ENCODE peak calls at places on chromosomes 6 and 20, in eight cellular contexts. One of them, this sample, is unnamed.

GRCh38 chr6:144678844-144679243 is 393.7 kb downstream of the UTRN start:
- DNase-seq in M059J: peak
- DNase-seq in Kasumi-1: no peak
- DNase-seq in fibroblast of mammary gland: peak
- DNase-seq in nephron progenitor cell: no peak
- DNase-seq in GM04503: no peak
- DNase-seq in cardiac muscle cell: no peak
- DNase-seq in A549: no peak
- DNase-seq in this sample: no peak

GRCh38 chr20:1108437-1108920 is 9.9 kb upstream of the PSMF1 start:
- DNase-seq in M059J: peak
- DNase-seq in Kasumi-1: peak
- DNase-seq in fibroblast of mammary gland: peak
- DNase-seq in nephron progenitor cell: peak
- DNase-seq in GM04503: no peak
- DNase-seq in cardiac muscle cell: peak
- DNase-seq in A549: peak
- DNase-seq in this sample: peak

GRCh38 chr20:64038579-64039292 is 2.8 kb downstream of the C20orf204 start:
- DNase-seq in M059J: peak
- DNase-seq in Kasumi-1: peak
- DNase-seq in fibroblast of mammary gland: peak
- DNase-seq in nephron progenitor cell: peak
- DNase-seq in GM04503: no peak
- DNase-seq in cardiac muscle cell: peak
- DNase-seq in A549: peak
- DNase-seq in this sample: peak

GRCh38 chr6:99608886-99609482 is 2.4 kb downstream of the PRDM13 start:
- DNase-seq in M059J: no peak
- DNase-seq in Kasumi-1: no peak
- DNase-seq in fibroblast of mammary gland: no peak
- DNase-seq in nephron progenitor cell: no peak
- DNase-seq in GM04503: no peak
- DNase-seq in cardiac muscle cell: no peak
- DNase-seq in A549: no peak
- DNase-seq in this sample: no peak

GRCh38 chr6:33426590-33427563 is 7.0 kb downstream of the SYNGAP1 start:
- DNase-seq in M059J: peak
- DNase-seq in Kasumi-1: no peak
- DNase-seq in fibroblast of mammary gland: no peak
- DNase-seq in nephron progenitor cell: no peak
- DNase-seq in GM04503: no peak
- DNase-seq in cardiac muscle cell: no peak
- DNase-seq in A549: peak
- DNase-seq in this sample: peak

GRCh38 chr20:51029963-51030930 is 7.3 kb upstream of the KCNG1 start:
- DNase-seq in M059J: no peak
- DNase-seq in Kasumi-1: no peak
- DNase-seq in fibroblast of mammary gland: peak
- DNase-seq in nephron progenitor cell: no peak
- DNase-seq in GM04503: no peak
- DNase-seq in cardiac muscle cell: peak
- DNase-seq in A549: no peak
- DNase-seq in this sample: no peak

GRCh38 chr6:158939255-158940170 is 60.5 kb downstream of the RSPH3 start:
- DNase-seq in M059J: no peak
- DNase-seq in Kasumi-1: no peak
- DNase-seq in fibroblast of mammary gland: no peak
- DNase-seq in nephron progenitor cell: no peak
- DNase-seq in GM04503: no peak
- DNase-seq in cardiac muscle cell: no peak
- DNase-seq in A549: no peak
- DNase-seq in this sample: peak

GRCh38 chr20:381581-382290 is 1.2 kb downstream of the TRIB3 start:
- DNase-seq in M059J: peak
- DNase-seq in Kasumi-1: peak
- DNase-seq in fibroblast of mammary gland: peak
- DNase-seq in nephron progenitor cell: peak
- DNase-seq in GM04503: peak
- DNase-seq in cardiac muscle cell: peak
- DNase-seq in A549: peak
- DNase-seq in this sample: peak

GRCh38 chr20:47315339-47315662 is 41.2 kb downstream of the ZMYND8 start:
- DNase-seq in M059J: peak
- DNase-seq in Kasumi-1: no peak
- DNase-seq in fibroblast of mammary gland: peak
- DNase-seq in nephron progenitor cell: peak
- DNase-seq in GM04503: no peak
- DNase-seq in cardiac muscle cell: no peak
- DNase-seq in A549: peak
- DNase-seq in this sample: no peak

GRCh38 chr6:158283304-158284005 is 28.8 kb upstream of the TULP4 start:
- DNase-seq in M059J: peak
- DNase-seq in Kasumi-1: peak
- DNase-seq in fibroblast of mammary gland: peak
- DNase-seq in nephron progenitor cell: peak
- DNase-seq in GM04503: no peak
- DNase-seq in cardiac muscle cell: peak
- DNase-seq in A549: peak
- DNase-seq in this sample: peak

This sample was measured in activated CD8-positive, alpha-beta T cell treated with anti-CD3 and anti-CD28 coated beads for 36 hours.